ENCODE peak calls at places on chromosomes 6 and 20, in four cellular contexts. L is RWPE2, E is Caco-2, X is NCI-H2029. S is an unnamed sample.

GRCh38 chr6:70385931-70386330 is 27.4 kb upstream of the FAM135A start:
- DNase-seq in L (no peak), E (no peak), X (no peak), S (no peak)

GRCh38 chr6:107845777-107846176 is 21.7 kb upstream of the SCML4 start:
- DNase-seq in L (no peak), E (no peak), X (no peak), S (no peak)

GRCh38 chr6:90107721-90108364 is 188.8 kb downstream of the BACH2 start:
- DNase-seq in L (no peak), E (no peak), X (no peak), S (no peak)

GRCh38 chr20:64056889-64057627 is 5.9 kb upstream of the TCEA2 start:
- DNase-seq in L (peak), E (no peak), X (no peak), S (no peak)

GRCh38 chr6:110351546-110351945 is 6.6 kb downstream of the METTL24 start:
- DNase-seq in L (no peak), E (no peak), X (no peak), S (no peak)

GRCh38 chr20:46752639-46753235 is 43.3 kb downstream of the SLC2A10 start:
- DNase-seq in L (no peak), E (peak), X (peak), S (peak)

GRCh38 chr20:9119776-9120175 is 50.9 kb downstream of the PLCB4 start:
- DNase-seq in L (no peak), E (no peak), X (peak), S (no peak)

GRCh38 chr6:116034327-116034726 is 26.4 kb downstream of the FRK start:
- DNase-seq in L (no peak), E (no peak), X (no peak), S (no peak)

GRCh38 chr6:28402197-28402596 is 2.6 kb upstream of the ZSCAN12 start:
- DNase-seq in L (no peak), E (no peak), X (no peak), S (no peak)

GRCh38 chr20:11654766-11655165 is 262.9 kb upstream of the BTBD3 start:
- DNase-seq in L (no peak), E (no peak), X (no peak), S (no peak)

GRCh38 chr20:40431611-40432010 is 257.4 kb downstream of the MAFB start:
- DNase-seq in L (no peak), E (no peak), X (no peak), S (no peak)

GRCh38 chr6:106334646-106335448 is 9.3 kb upstream of the ATG5 start:
- DNase-seq in L (no peak), E (peak), X (peak), S (peak)

GRCh38 chr6:47780510-47781356 is 1.1 kb upstream of the OPN5 start:
- DNase-seq in L (no peak), E (peak), X (peak), S (peak)

GRCh38 chr20:35497780-35498189 is 31.7 kb downstream of the C20orf173 start:
- DNase-seq in L (peak), E (no peak), X (no peak), S (no peak)

GRCh38 chr6:2639167-2639566 is 111.6 kb downstream of the MYLK4 start:
- DNase-seq in L (no peak), E (no peak), X (no peak), S (no peak)

GRCh38 chr20:58700823-58701222 is 8.2 kb downstream of the NPEPL1 start:
- DNase-seq in L (peak), E (no peak), X (no peak), S (no peak)

GRCh38 chr6:39753745-39754084 is 28.5 kb upstream of the KIF6 start:
- DNase-seq in L (no peak), E (no peak), X (no peak), S (no peak)

GRCh38 chr6:87244380-87244779 is 78.0 kb upstream of the SMIM8 start:
- DNase-seq in L (no peak), E (no peak), X (no peak), S (no peak)

S was measured in SHP77 treated with DMSO at 0.1 percent for 48 hours.